ENCODE peak calls at places on chromosome 1, in seven cellular contexts. A is lower lobe of right lung, S is right lobe of liver, J is MM.1S, K is foreskin keratinocyte, B is tibial artery, O is body of pancreas. Q is an unnamed sample.
A peak's percentile ranks its signal among the peaks of the same experiment; 100 is the strongest.

GRCh38 chr1:65339866-65340483 is 30.6 kb downstream of the DNAJC6 start:
- DNase-seq in A (no peak), S (no peak), J (no peak), K (peak; percentile 11), B (no peak), O (no peak), Q (no peak)

GRCh38 chr1:203519053-203519770 is 25.3 kb downstream of the OPTC start:
- DNase-seq in A (no peak), S (no peak), J (no peak), K (peak; percentile 38), B (no peak), O (peak; percentile 72), Q (no peak)

GRCh38 chr1:3817138-3817740 is 20.9 kb upstream of the LRRC47 start:
- DNase-seq in A (peak; percentile 31), S (peak; percentile 11), J (no peak), K (no peak), B (no peak), O (no peak), Q (no peak)

GRCh38 chr1:77267035-77267434 is 14.8 kb upstream of the AK5 start:
- DNase-seq in A (no peak), S (no peak), J (no peak), K (no peak), B (no peak), O (no peak), Q (no peak)

GRCh38 chr1:92960395-92961130 is 699 bp downstream of the DIPK1A start:
- DNase-seq in A (peak; percentile 50), S (peak; percentile 55), J (peak; percentile 79), K (peak; percentile 80), B (peak; percentile 78), O (peak; percentile 68), Q (peak; percentile 68)

GRCh38 chr1:67534627-67535065 is 104.4 kb upstream of the SERBP1 start:
- DNase-seq in A (peak; percentile 55), S (no peak), J (no peak), K (peak; percentile 41), B (no peak), O (no peak), Q (peak; percentile 47)

GRCh38 chr1:184832517-184832916 is 77.9 kb upstream of the EDEM3 start:
- DNase-seq in A (no peak), S (no peak), J (no peak), K (no peak), B (no peak), O (no peak), Q (no peak)

GRCh38 chr1:181021811-181022434 is 747 bp downstream of the STX6 start:
- DNase-seq in A (peak; percentile 67), S (peak; percentile 75), J (peak; percentile 70), K (peak; percentile 73), B (peak; percentile 69), O (peak; percentile 48), Q (peak; percentile 62)

GRCh38 chr1:118223426-118223825 is 38.4 kb upstream of the SPAG17 start:
- DNase-seq in A (no peak), S (no peak), J (peak; percentile 10), K (no peak), B (no peak), O (no peak), Q (no peak)

GRCh38 chr1:84861516-84861915 is 31.5 kb downstream of the LPAR3 start:
- DNase-seq in A (no peak), S (no peak), J (no peak), K (no peak), B (no peak), O (no peak), Q (no peak)

GRCh38 chr1:22217811-22218460 is 75.0 kb upstream of the WNT4 start:
- DNase-seq in A (no peak), S (no peak), J (no peak), K (no peak), B (no peak), O (no peak), Q (no peak)

GRCh38 chr1:178341218-178341956 is 155.4 kb downstream of the CLEC20A start:
- DNase-seq in A (peak; percentile 75), S (no peak), J (no peak), K (peak; percentile 96), B (peak; percentile 27), O (peak; percentile 53), Q (peak; percentile 89)

GRCh38 chr1:6488602-6489382 is 2.7 kb downstream of the PLEKHG5 start:
- DNase-seq in A (no peak), S (no peak), J (no peak), K (peak; percentile 94), B (no peak), O (no peak), Q (no peak)

GRCh38 chr1:243287128-243287470 is 31.3 kb downstream of the SDCCAG8 start:
- DNase-seq in A (no peak), S (no peak), J (no peak), K (no peak), B (no peak), O (no peak), Q (no peak)

GRCh38 chr1:41496080-41497055 is 11.9 kb upstream of the EDN2 start:
- DNase-seq in A (peak; percentile 93), S (peak; percentile 82), J (peak; percentile 52), K (peak; percentile 74), B (peak; percentile 86), O (peak; percentile 86), Q (peak; percentile 98)

GRCh38 chr1:33374336-33375105 is 53.6 kb upstream of the A3GALT2 start:
- DNase-seq in A (no peak), S (no peak), J (no peak), K (no peak), B (no peak), O (no peak), Q (peak; percentile 58)

GRCh38 chr1:214861615-214862014 is 220.9 kb upstream of the KCNK2 start:
- DNase-seq in A (no peak), S (no peak), J (no peak), K (peak; percentile 11), B (no peak), O (no peak), Q (no peak)
- H3K4me1 ChIP-seq in A (no peaks in the 10 kb centered on the region), S (no peaks in the 10 kb centered on the region), J (no peaks in the 10 kb centered on the region), K (peaks cover 25% of the 10 kb centered on the region), B (no peaks in the 10 kb centered on the region), O (no peaks in the 10 kb centered on the region), Q (no peaks in the 10 kb centered on the region)

GRCh38 chr1:12618661-12619395 is 818 bp upstream of the DHRS3 start:
- DNase-seq in A (peak; percentile 70), S (peak; percentile 86), J (peak; percentile 21), K (peak; percentile 93), B (peak; percentile 86), O (peak; percentile 67), Q (peak; percentile 77)
- H3K4me1 ChIP-seq in A (peaks cover 58% of the 10 kb centered on the region), S (no peaks in the 10 kb centered on the region), J (peaks cover 13% of the 10 kb centered on the region), K (no peaks in the 10 kb centered on the region), B (peaks cover 10% of the 10 kb centered on the region), O (peaks cover 58% of the 10 kb centered on the region), Q (peaks cover 49% of the 10 kb centered on the region)

DNA sequence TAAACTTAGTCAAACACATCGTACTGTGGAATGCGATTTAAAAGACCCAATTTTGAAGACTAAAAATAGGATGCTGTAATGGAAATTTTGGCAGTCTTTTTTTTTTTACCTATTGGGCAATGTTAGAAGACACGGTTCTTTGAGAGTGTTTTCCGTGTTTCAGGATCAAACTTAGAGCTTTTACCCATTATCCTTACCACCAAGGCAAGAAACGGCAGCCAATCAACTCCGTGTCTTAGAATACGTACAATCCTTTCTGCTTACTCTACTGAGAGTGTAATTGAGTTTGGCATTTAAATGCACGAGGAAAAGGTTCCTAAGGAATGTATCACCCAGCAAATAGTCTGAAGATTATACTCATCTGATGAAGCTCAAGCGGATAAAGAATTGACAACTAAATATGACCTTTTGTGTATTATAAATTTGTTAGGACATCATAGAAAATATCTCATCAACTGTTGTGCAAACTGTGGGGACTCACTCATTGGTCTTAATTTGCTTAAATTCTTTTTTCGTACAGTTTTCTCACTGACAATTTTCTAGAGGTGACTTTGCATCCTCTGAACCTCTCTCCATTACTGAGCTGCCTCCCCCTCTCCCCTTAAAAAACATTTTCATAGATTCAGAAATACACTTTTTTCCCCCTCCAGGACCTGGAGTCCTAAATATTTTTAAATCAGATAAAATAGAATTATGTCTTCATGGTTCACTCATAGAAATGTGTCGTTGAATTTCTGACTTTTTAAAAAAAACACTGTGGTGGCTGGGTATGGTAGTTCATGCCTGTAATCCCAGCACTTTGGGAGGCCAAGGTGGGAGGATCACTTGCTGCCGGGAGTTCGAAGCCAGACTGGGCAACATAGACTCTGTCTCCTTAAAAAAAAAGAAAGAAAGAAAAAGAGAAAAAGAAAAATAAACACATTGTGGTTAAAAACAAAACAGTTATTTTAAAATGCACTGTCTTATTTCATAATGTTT is 1.3 kb downstream of the CNST start:
- DNase-seq in A (no peak), S (no peak), J (peak; percentile 43), K (peak; percentile 78), B (no peak), O (no peak), Q (no peak)
- H3K4me1 ChIP-seq in A (peaks cover 71% of the 10 kb centered on the region), S (no peaks in the 10 kb centered on the region), J (peaks cover 18% of the 10 kb centered on the region), K (peaks cover 4% of the 10 kb centered on the region), B (no peaks in the 10 kb centered on the region), O (peaks cover 37% of the 10 kb centered on the region), Q (peaks cover 25% of the 10 kb centered on the region)

GRCh38 chr1:114124644-114125043 is 29.0 kb downstream of the SYT6 start:
- DNase-seq in A (no peak), S (no peak), J (no peak), K (no peak), B (no peak), O (no peak), Q (no peak)
- H3K4me1 ChIP-seq in A (peaks cover 5% of the 10 kb centered on the region), S (no peaks in the 10 kb centered on the region), J (no peaks in the 10 kb centered on the region), K (peaks cover 10% of the 10 kb centered on the region), B (no peaks in the 10 kb centered on the region), O (no peaks in the 10 kb centered on the region), Q (no peaks in the 10 kb centered on the region)

GRCh38 chr1:2534775-2535387 is 4.8 kb upstream of the HES5 start:
- DNase-seq in A (peak; percentile 76), S (no peak), J (no peak), K (peak; percentile 97), B (no peak), O (no peak), Q (peak; percentile 28)
- H3K4me1 ChIP-seq in A (peaks cover 38% of the 10 kb centered on the region), S (peaks cover 5% of the 10 kb centered on the region), J (no peaks in the 10 kb centered on the region), K (peaks cover 34% of the 10 kb centered on the region), B (peaks cover 5% of the 10 kb centered on the region), O (peaks cover 18% of the 10 kb centered on the region), Q (peaks cover 29% of the 10 kb centered on the region)

GRCh38 chr1:155967410-155968400 is 10.6 kb downstream of the ARHGEF2 start:
- DNase-seq in A (no peak), S (peak; percentile 62), J (no peak), K (no peak), B (no peak), O (no peak), Q (no peak)
- H3K4me1 ChIP-seq in A (peaks cover 84% of the 10 kb centered on the region), S (peaks cover 7% of the 10 kb centered on the region), J (peaks cover 61% of the 10 kb centered on the region), K (peaks cover 3% of the 10 kb centered on the region), B (no peaks in the 10 kb centered on the region), O (peaks cover 5% of the 10 kb centered on the region), Q (peaks cover 48% of the 10 kb centered on the region)

GRCh38 chr1:199176713-199177112 is 537.9 kb downstream of the PTPRC start:
- DNase-seq in A (no peak), S (no peak), J (no peak), K (no peak), B (no peak), O (no peak), Q (no peak)

GRCh38 chr1:199174336-199174735 is 535.5 kb downstream of the PTPRC start:
- DNase-seq in A (no peak), S (no peak), J (no peak), K (peak; percentile 16), B (no peak), O (no peak), Q (no peak)

GRCh38 chr1:199182151-199182843 is 543.5 kb downstream of the PTPRC start:
- DNase-seq in A (no peak), S (no peak), J (peak; percentile 45), K (no peak), B (no peak), O (no peak), Q (no peak)

GRCh38 chr1:199173356-199173755 is 534.5 kb downstream of the PTPRC start:
- DNase-seq in A (no peak), S (no peak), J (peak; percentile 71), K (peak; percentile 85), B (no peak), O (no peak), Q (no peak)

GRCh38 chr1:199178646-199179045 is 539.8 kb downstream of the PTPRC start:
- DNase-seq in A (no peak), S (no peak), J (no peak), K (no peak), B (no peak), O (no peak), Q (no peak)
- H3K4me1 ChIP-seq in A (no peaks in the 10 kb centered on the region), S (no peaks in the 10 kb centered on the region), J (peaks cover 9% of the 10 kb centered on the region), K (no peaks in the 10 kb centered on the region), B (no peaks in the 10 kb centered on the region), O (no peaks in the 10 kb centered on the region), Q (no peaks in the 10 kb centered on the region)

Q was measured in SJSA1.